ENCODE peak calls at places on chromosomes 3 and 15, in five cellular contexts. O is neuronal stem cell, N is H9, H is H1, L is mesenchymal stem cell. T is an unnamed sample.
A peak's percentile ranks its signal among the peaks of the same experiment; 100 is the strongest.

GRCh38 chr3:139745831-139746230 is 68.1 kb upstream of the NMNAT3 start:
- DNase-seq in H (no peak), O (no peak), N (no peak), L (peak; percentile 68), T (peak; percentile 60)

GRCh38 chr15:91627473-91628309 is 225.8 kb upstream of the SLCO3A1 start:
- DNase-seq in O (no peak), L (no peak), H (no peak), N (no peak), T (peak; percentile 55)

GRCh38 chr3:185701891-185702563 is 115.9 kb downstream of the SENP2 start:
- DNase-seq in O (no peak), N (no peak), L (no peak), H (no peak), T (no peak)

GRCh38 chr3:1883489-1883888 is 215.2 kb upstream of the CNTN4 start:
- DNase-seq in H (no peak), O (no peak), N (no peak), L (no peak), T (no peak)

GRCh38 chr3:107884719-107885460 is 205.9 kb downstream of the CD47 start:
- DNase-seq in L (peak; percentile 65), N (no peak), H (no peak), O (no peak), T (peak; percentile 31)

GRCh38 chr3:140223631-140224030 is 288.6 kb downstream of the CLSTN2 start:
- DNase-seq in O (no peak), H (no peak), L (no peak), N (no peak), T (no peak)

GRCh38 chr3:8406479-8406878 is 95.1 kb upstream of the LMCD1 start:
- DNase-seq in H (no peak), N (no peak), O (no peak), L (no peak), T (no peak)

GRCh38 chr3:106792716-106793115 is 584.5 kb upstream of the CCDC54 start:
- DNase-seq in H (no peak), N (no peak), O (no peak), L (peak; percentile 18), T (no peak)

GRCh38 chr3:32428092-32429068 is 36.7 kb downstream of the CMTM7 start:
- DNase-seq in N (no peak), O (no peak), H (peak; percentile 43), L (no peak), T (no peak)

GRCh38 chr3:57738406-57738805 is 17.7 kb upstream of the SLMAP start:
- DNase-seq in H (no peak), N (no peak), O (no peak), L (no peak), T (no peak)

GRCh38 chr3:193744048-193744821 is 151.2 kb downstream of the OPA1 start:
- DNase-seq in H (no peak), L (peak; percentile 5), N (no peak), O (no peak), T (no peak)

GRCh38 chr3:175326041-175326440 is 466.9 kb downstream of the NAALADL2 start:
- DNase-seq in O (no peak), L (no peak), N (no peak), H (no peak), T (no peak)

GRCh38 chr15:79451361-79451999 is 19.3 kb downstream of the MINAR1 start:
- DNase-seq in H (peak; percentile 70), O (no peak), N (peak; percentile 79), L (no peak), T (no peak)

GRCh38 chr15:38598749-38599148 is 34.1 kb upstream of the RASGRP1 start:
- DNase-seq in O (no peak), L (no peak), N (no peak), H (no peak), T (no peak)

GRCh38 chr3:71478568-71478967 is 105.0 kb downstream of the FOXP1 start:
- DNase-seq in N (no peak), O (no peak), L (peak; percentile 21), H (no peak), T (no peak)

GRCh38 chr3:143535994-143536784 is 312.1 kb downstream of the SLC9A9 start:
- DNase-seq in L (no peak), N (no peak), O (no peak), H (no peak), T (no peak)

GRCh38 chr15:63818191-63818590 is 15.6 kb downstream of the HERC1 start:
- DNase-seq in L (peak; percentile 48), H (no peak), N (no peak), O (no peak), T (peak; percentile 18)

GRCh38 chr3:78988324-78988723 is 779.5 kb downstream of the ROBO1 start:
- DNase-seq in N (no peak), L (no peak), O (no peak), H (no peak), T (no peak)

GRCh38 chr15:31349233-31350141 is 22.9 kb downstream of the KLF13 start:
- DNase-seq in L (no peak), N (no peak), H (no peak), O (no peak), T (no peak)

GRCh38 chr3:20023663-20024417 is 11.8 kb upstream of the PP2D1 start:
- DNase-seq in O (no peak), L (no peak), N (no peak), H (no peak), T (no peak)

GRCh38 chr3:138440137-138440536 is 5.7 kb downstream of the ESYT3 start:
- DNase-seq in L (no peak), O (no peak), N (no peak), H (no peak), T (no peak)

GRCh38 chr15:68818088-68818670 is 2.5 kb downstream of the ANP32A start:
- DNase-seq in O (peak; percentile 66), H (peak; percentile 79), N (peak; percentile 43), L (peak; percentile 81), T (peak; percentile 55)

GRCh38 chr15:80778964-80779657 is at the start of gene CEMIP:
- DNase-seq in O (peak; percentile 80), H (peak; percentile 96), L (peak; percentile 73), N (peak; percentile 88), T (peak; percentile 87)

GRCh38 chr3:41749988-41750387 is 211.9 kb downstream of the ULK4 start:
- DNase-seq in H (no peak), N (no peak), L (no peak), O (no peak), T (no peak)

GRCh38 chr15:75729304-75730069 is 16.8 kb upstream of the CSPG4 start:
- DNase-seq in H (no peak), N (no peak), O (no peak), L (no peak), T (no peak)

GRCh38 chr15:75732206-75732808 is 19.7 kb upstream of the CSPG4 start:
- DNase-seq in L (no peak), O (no peak), N (no peak), H (no peak), T (no peak)

GRCh38 chr15:75733761-75734651 is 21.4 kb upstream of the CSPG4 start:
- DNase-seq in L (no peak), O (no peak), N (no peak), H (no peak), T (no peak)

GRCh38 chr15:75732809-75733451 is 20.3 kb upstream of the CSPG4 start:
- DNase-seq in O (peak; percentile 67), H (peak; percentile 96), N (peak; percentile 91), L (peak; percentile 72), T (peak; percentile 69)

GRCh38 chr15:75731248-75732100 is 18.8 kb upstream of the CSPG4 start:
- DNase-seq in L (peak; percentile 64), N (no peak), O (no peak), H (peak; percentile 58), T (no peak)
- H4K8ac ChIP-seq in L (peak overlapping the region; percentile 45), N (no peak overlapping the region), O (no peak overlapping the region), H (no peak overlapping the region), T (no peak overlapping the region)

DNA sequence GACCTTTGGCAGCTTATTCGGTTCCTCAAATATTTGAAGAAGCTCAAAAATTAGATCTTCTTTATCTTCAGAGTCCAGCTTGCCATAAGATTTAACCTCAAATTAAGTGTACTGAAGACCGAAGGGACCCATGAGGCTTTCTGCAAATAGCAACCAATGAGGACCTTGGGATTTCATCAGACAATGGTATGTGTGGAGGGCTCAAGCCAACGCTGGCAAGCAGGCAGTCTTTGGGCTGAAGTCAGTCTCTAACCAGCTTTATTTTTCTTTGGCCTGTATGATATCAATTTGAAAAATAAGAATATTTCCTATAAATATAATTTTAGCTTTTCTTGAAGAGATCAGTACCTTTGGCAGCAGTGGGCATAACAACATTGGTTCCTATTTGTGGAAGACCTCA is 692.7 kb downstream of the MCTP2 start:
- DNase-seq in O (no peak), H (no peak), L (no peak), N (no peak), T (no peak)
- H2BK12ac ChIP-seq in O (no peak overlapping the region), H (no peak overlapping the region), L (no peak overlapping the region), N (no peak overlapping the region), T (no peak overlapping the region)

DNA sequence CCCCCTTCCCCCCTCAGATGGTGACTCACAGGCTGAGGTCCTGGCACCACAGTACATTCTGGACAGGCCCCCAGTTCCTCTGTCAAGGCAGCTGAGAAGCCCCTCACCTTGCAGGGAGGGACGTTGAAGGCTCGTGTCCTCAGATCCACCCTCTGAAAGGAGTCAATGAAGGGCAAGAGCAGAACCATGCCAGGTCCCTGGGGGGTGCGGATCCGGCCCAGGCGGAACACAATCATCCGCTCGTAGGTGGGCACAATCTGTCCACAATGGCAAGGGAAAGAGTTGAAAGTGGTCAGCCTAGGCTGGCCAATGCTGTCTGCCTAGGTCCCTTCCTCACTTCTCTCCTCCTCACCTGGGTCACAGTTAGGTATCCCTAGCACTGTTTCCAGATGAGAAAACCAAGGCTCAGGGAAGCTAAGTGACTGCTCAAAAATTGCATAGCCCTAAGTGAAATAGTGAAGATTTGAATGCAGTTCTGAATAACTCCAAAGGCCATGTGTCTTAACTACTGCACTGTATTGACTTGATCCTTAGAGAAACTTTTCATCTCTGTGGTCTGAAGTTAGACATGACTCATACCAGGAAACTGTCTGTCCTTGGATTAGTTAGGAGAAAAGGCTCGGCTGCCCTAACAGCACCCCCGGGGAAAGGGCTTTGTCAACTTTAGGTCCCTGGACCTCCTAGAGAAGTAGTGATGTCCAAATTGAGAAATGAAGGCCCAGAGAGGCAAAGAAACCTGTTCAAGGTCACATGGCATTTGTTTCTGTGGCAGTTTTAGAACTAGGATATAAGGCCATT is 2.9 kb downstream of the STOML1 start:
- DNase-seq in O (no peak), H (no peak), N (no peak), L (peak; percentile 92), T (no peak)
- H4K8ac ChIP-seq in O (no peak overlapping the region), H (peak overlapping the region; percentile 53), N (no peak overlapping the region), L (peak overlapping the region; percentile 33), T (no peak overlapping the region)

GRCh38 chr15:99404454-99404853 is 153.2 kb downstream of the LRRC28 start:
- DNase-seq in H (no peak), L (no peak), O (no peak), N (no peak), T (no peak)

GRCh38 chr15:99407716-99408115 is 156.4 kb downstream of the LRRC28 start:
- DNase-seq in O (no peak), L (no peak), H (no peak), N (no peak), T (no peak)

GRCh38 chr15:99408236-99409096 is 157.2 kb downstream of the LRRC28 start:
- DNase-seq in N (no peak), L (no peak), H (no peak), O (no peak), T (no peak)

GRCh38 chr15:99406716-99407487 is 155.6 kb downstream of the LRRC28 start:
- DNase-seq in L (no peak), H (no peak), O (no peak), N (no peak), T (no peak)

DNA sequence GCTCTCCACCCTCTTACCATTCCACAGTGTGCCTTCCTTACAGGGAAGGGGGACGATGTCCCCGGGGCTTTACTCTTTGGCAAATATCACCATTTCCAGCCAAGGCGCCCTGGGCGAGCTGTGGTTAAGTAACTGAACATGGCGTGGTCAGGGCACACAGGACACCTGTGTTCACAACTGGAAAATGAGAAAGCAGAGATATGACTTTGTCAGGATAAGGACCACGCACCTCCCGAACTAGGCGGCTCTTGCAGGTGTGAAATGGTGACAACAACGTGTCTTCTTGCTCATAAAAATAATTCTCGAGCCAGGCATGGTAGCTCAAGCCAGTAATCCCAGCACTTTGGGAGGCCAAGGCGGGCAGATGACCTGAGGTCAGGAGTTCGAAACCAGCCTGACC is 154.8 kb downstream of the LRRC28 start:
- DNase-seq in N (no peak), L (no peak), H (no peak), O (no peak), T (no peak)
- H2BK12ac ChIP-seq in N (no peak overlapping the region), L (no peak overlapping the region), H (no peak overlapping the region), O (no peak overlapping the region), T (no peak overlapping the region)